ENCODE peak calls at places on chromosomes 11 and 22, in ten cellular contexts. Q is colonic mucosa; J is IMR-90; Z is tibial nerve; L is CD8-positive, alpha-beta T cell; X is cardiac muscle cell; O is mesendoderm; R is lower lobe of right lung; D is upper lobe of right lung; M is Peyer's patch. S is an unnamed sample.
A peak's percentile ranks its signal among the peaks of the same experiment; 100 is the strongest.

GRCh38 chr11:44018127-44018521 is 29.7 kb upstream of the ACCSL start:
- DNase-seq in D (no peak), M (no peak), J (no peak), Q (no peak), O (no peak), X (no peak), R (no peak), L (no peak), Z (no peak), S (no peak)

GRCh38 chr11:44631831-44632230 is 66.4 kb downstream of the CD82 start:
- DNase-seq in D (peak; percentile 36), Q (peak; percentile 11), M (no peak), X (no peak), J (no peak), R (no peak), Z (no peak), O (no peak), L (no peak), S (no peak)

GRCh38 chr22:38837414-38837813 is 6.4 kb downstream of the NPTXR start:
- DNase-seq in M (no peak), J (no peak), X (no peak), L (no peak), D (no peak), Q (no peak), R (no peak), O (no peak), Z (no peak), S (no peak)

GRCh38 chr11:69965821-69966582 is 112.1 kb upstream of the ANO1 start:
- DNase-seq in J (no peak), D (no peak), M (no peak), L (no peak), Z (no peak), X (no peak), R (no peak), Q (peak; percentile 63), O (no peak), S (no peak)

GRCh38 chr11:96342131-96342970 is 644 bp downstream of the MAML2 start:
- DNase-seq in J (no peak), X (no peak), Z (no peak), D (no peak), Q (no peak), R (no peak), L (no peak), O (no peak), M (no peak), S (no peak)

GRCh38 chr11:41320233-41320993 is 139.0 kb downstream of the LRRC4C start:
- DNase-seq in D (no peak), Z (no peak), J (no peak), M (no peak), R (no peak), O (no peak), L (no peak), X (no peak), Q (no peak), S (no peak)

GRCh38 chr11:27718346-27718852 is 18.1 kb upstream of the BDNF start:
- DNase-seq in X (peak; percentile 94), Z (no peak), R (no peak), Q (peak; percentile 18), M (no peak), O (peak; percentile 95), L (no peak), D (no peak), J (peak; percentile 95), S (no peak)

GRCh38 chr11:88555018-88555828 is 217.7 kb upstream of the CTSC start:
- DNase-seq in Q (no peak), L (no peak), R (no peak), D (no peak), J (peak; percentile 99), M (no peak), Z (peak; percentile 17), O (peak; percentile 22), X (peak; percentile 99), S (no peak)

GRCh38 chr11:57071829-57072228 is 83.1 kb downstream of the OR5AK2 start:
- DNase-seq in R (no peak), Q (no peak), O (no peak), M (no peak), L (no peak), X (peak; percentile 53), J (peak; percentile 37), Z (no peak), D (no peak), S (no peak)

DNA sequence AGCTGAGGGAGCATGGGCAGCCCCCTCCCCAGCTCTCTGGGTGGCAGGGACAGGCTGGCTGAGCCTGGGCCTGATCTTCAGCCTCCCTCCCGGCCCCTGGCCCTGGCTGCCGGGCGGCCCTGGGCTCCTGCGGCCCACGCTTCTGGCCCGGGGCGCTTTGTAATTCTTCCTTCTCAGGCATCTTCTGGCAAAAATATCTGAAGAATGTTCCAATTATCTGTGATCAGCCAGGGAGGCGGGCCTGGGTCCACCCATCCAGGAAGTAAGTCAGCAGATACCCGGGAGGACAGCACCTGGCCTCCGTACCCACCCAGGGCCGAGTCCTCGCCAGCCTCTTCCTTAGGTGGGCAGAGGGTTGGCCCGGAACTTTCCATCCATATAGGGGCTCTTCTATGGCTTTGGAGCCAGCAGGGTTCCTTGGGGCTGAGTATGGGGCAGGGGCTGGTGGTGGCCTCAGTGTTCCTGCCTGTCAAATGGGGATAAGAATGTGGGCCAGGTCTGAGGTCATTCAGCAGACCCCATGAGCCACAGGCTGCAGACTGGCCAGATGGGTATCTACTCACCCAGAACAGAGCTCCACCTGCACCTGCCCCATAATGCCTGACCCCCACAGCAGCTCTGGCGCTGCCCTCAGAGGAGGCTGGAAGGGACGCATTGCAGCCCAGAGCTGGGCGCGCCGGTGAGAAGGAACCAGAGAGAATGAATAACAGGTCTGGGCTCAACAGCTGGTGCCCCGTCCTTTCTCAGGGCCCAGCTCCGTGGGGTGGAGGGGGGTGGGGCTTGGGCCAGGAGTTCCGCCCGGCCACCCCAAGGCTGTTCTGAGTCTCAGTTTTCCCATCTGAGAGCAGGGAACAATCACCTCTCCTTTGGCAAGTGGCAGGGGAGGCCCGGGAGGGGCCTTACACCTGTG is 16.2 kb downstream of the WNT7B start:
- DNase-seq in Q (no peak), L (no peak), Z (no peak), D (no peak), X (no peak), O (peak; percentile 86), J (no peak), M (no peak), R (no peak), S (no peak)
- H3K27me3 ChIP-seq in Q (no peaks in the 10 kb centered on the region), L (no peaks in the 10 kb centered on the region), Z (no peaks in the 10 kb centered on the region), D (no peaks in the 10 kb centered on the region), X (peaks cover 23% of the 10 kb centered on the region), O (no peaks in the 10 kb centered on the region), J (peaks cover 26% of the 10 kb centered on the region), M (no peaks in the 10 kb centered on the region), R (peaks cover 5% of the 10 kb centered on the region), S (no peaks in the 10 kb centered on the region)

GRCh38 chr11:64619811-64620285 is 28.8 kb downstream of the SLC22A12 start:
- DNase-seq in O (peak; percentile 85), M (no peak), Q (peak; percentile 29), J (peak; percentile 49), R (no peak), L (no peak), Z (no peak), X (peak; percentile 86), D (no peak), S (peak; percentile 59)
- H3K27ac ChIP-seq in O (no peak overlapping the region), M (peak overlapping the region; percentile 27), Q (peak overlapping the region; percentile 70), J (no peak overlapping the region), R (peak overlapping the region; percentile 53), L (no peak overlapping the region), Z (peak overlapping the region; percentile 53), X (peak overlapping the region; percentile 56), D (no peak overlapping the region), S (no peak overlapping the region)

GRCh38 chr11:1195690-1196515 is 27.0 kb upstream of the MUC5B start:
- DNase-seq in J (no peak), Z (no peak), O (no peak), L (no peak), R (peak; percentile 41), D (peak; percentile 61), X (no peak), Q (no peak), M (no peak), S (no peak)
- H3K27me3 ChIP-seq in J (peaks cover 8% of the 10 kb centered on the region), Z (no peaks in the 10 kb centered on the region), O (no peaks in the 10 kb centered on the region), L (no peaks in the 10 kb centered on the region), R (peaks cover 47% of the 10 kb centered on the region), D (peaks cover 46% of the 10 kb centered on the region), X (no peaks in the 10 kb centered on the region), Q (peaks cover 13% of the 10 kb centered on the region), M (no peaks in the 10 kb centered on the region), S (no peaks in the 10 kb centered on the region)

GRCh38 chr22:25702046-25702445 is 39.9 kb upstream of the MYO18B start:
- DNase-seq in X (peak; percentile 51), M (no peak), R (no peak), D (no peak), Q (no peak), O (no peak), Z (no peak), J (peak; percentile 29), L (no peak), S (no peak)

GRCh38 chr22:25702571-25703167 is 39.3 kb upstream of the MYO18B start:
- DNase-seq in M (no peak), R (no peak), Z (no peak), X (no peak), D (no peak), L (no peak), J (no peak), O (no peak), Q (no peak), S (no peak)

GRCh38 chr22:25698986-25699385 is 43.0 kb upstream of the MYO18B start:
- DNase-seq in X (no peak), D (no peak), Q (no peak), O (no peak), R (no peak), M (no peak), Z (no peak), J (no peak), L (no peak), S (no peak)

GRCh38 chr22:25698461-25698860 is 43.5 kb upstream of the MYO18B start:
- DNase-seq in R (no peak), L (no peak), J (no peak), M (no peak), O (no peak), X (no peak), Z (no peak), D (no peak), Q (no peak), S (no peak)

GRCh38 chr22:25700996-25701815 is 40.8 kb upstream of the MYO18B start:
- DNase-seq in L (no peak), Q (no peak), R (no peak), D (no peak), O (no peak), X (peak; percentile 61), Z (no peak), J (peak; percentile 22), M (no peak), S (peak; percentile 28)
- H3K27ac ChIP-seq in L (no peak overlapping the region), Q (no peak overlapping the region), R (peak overlapping the region; percentile 13), D (no peak overlapping the region), O (no peak overlapping the region), X (peak overlapping the region; percentile 86), Z (no peak overlapping the region), J (no peak overlapping the region), M (no peak overlapping the region), S (no peak overlapping the region)